ENCODE peak calls at places on chromosome X, in four cellular contexts. U is K562, W is HepG2, E is GM12878. V is an unnamed sample.

GRCh38 chrX:119417376-119417775 is 18.2 kb downstream of the SLC25A43 start:
- DNase-seq in U (no peak), W (no peak), E (no peak), V (no peak)

GRCh38 chrX:57368158-57368557 is 81.7 kb downstream of the FAAH2 start:
- DNase-seq in U (no peak), W (no peak), E (no peak), V (no peak)

GRCh38 chrX:102808336-102808735 is 87.8 kb downstream of the GPRASP3 start:
- DNase-seq in U (no peak), W (no peak), E (no peak), V (no peak)

GRCh38 chrX:84453351-84454246 is 48.7 kb downstream of the HDX start:
- DNase-seq in U (no peak), W (no peak), E (no peak), V (no peak)

GRCh38 chrX:13855689-13856425 is 39.0 kb upstream of the GPM6B start:
- DNase-seq in U (no peak), W (no peak), E (no peak), V (no peak)

GRCh38 chrX:119885554-119886428 is 9.9 kb upstream of the AKAP14 start:
- DNase-seq in U (peak; percentile 38), W (peak; percentile 98), E (no peak), V (no peak)

GRCh38 chrX:135410861-135411627 is 10.7 kb upstream of the SMIM10L2A start:
- DNase-seq in U (no peak), W (no peak), E (no peak), V (no peak)

GRCh38 chrX:104195489-104196084 is 29.3 kb downstream of the FAM199X start:
- DNase-seq in U (peak; percentile 12), W (peak; percentile 3), E (no peak), V (no peak)

GRCh38 chrX:69038826-69039225 is 126.4 kb downstream of the PJA1 start:
- DNase-seq in U (no peak), W (no peak), E (no peak), V (no peak)

GRCh38 chrX:116290359-116290758 is 119.8 kb downstream of the AGTR2 start:
- DNase-seq in U (no peak), W (no peak), E (no peak), V (no peak)

GRCh38 chrX:148567229-148567628 is 66.8 kb downstream of the AFF2 start:
- DNase-seq in U (peak; percentile 19), W (no peak), E (no peak), V (no peak)

GRCh38 chrX:87728024-87728423 is 210.4 kb downstream of the KLHL4 start:
- DNase-seq in U (peak; percentile 5), W (no peak), E (no peak), V (no peak)

GRCh38 chrX:133249659-133250058 is 31.5 kb upstream of the TFDP3 start:
- DNase-seq in U (no peak), W (no peak), E (no peak), V (no peak)

GRCh38 chrX:1205681-1206611 is 6.5 kb downstream of the CRLF2 start:
- DNase-seq in U (no peak), W (no peak), E (no peak), V (no peak)

GRCh38 chrX:39518451-39519212 is 579.1 kb downstream of the BCOR start:
- DNase-seq in U (no peak), W (no peak), E (no peak), V (no peak)

GRCh38 chrX:101619336-101619735 is 1.5 kb upstream of the ARMCX6 start:
- DNase-seq in U (peak; percentile 44), W (peak; percentile 12), E (no peak), V (peak; percentile 31)

GRCh38 chrX:34918856-34919255 is 23.7 kb upstream of the FAM47B start:
- DNase-seq in U (no peak), W (peak; percentile 9), E (no peak), V (peak; percentile 11)

GRCh38 chrX:54920610-54921426 is at the start of gene TRO:
- DNase-seq in U (no peak), W (no peak), E (no peak), V (peak; percentile 56)

GRCh38 chrX:44651347-44651746 is 108.7 kb upstream of the FUNDC1 start:
- DNase-seq in U (no peak), W (no peak), E (no peak), V (peak; percentile 12)

GRCh38 chrX:152941328-152942111 is 43.7 kb downstream of the ZNF185 start:
- DNase-seq in U (peak; percentile 93), W (peak; percentile 63), E (peak; percentile 69), V (peak; percentile 84)

GRCh38 chrX:119826399-119826959 is 26.3 kb downstream of the UPF3B start:
- DNase-seq in U (no peak), W (peak; percentile 76), E (no peak), V (no peak)

GRCh38 chrX:37690123-37690522 is 4.5 kb downstream of the XK start:
- DNase-seq in U (no peak), W (no peak), E (no peak), V (no peak)

GRCh38 chrX:23332101-23332887 is 2.4 kb upstream of the PTCHD1 start:
- DNase-seq in U (no peak), W (no peak), E (no peak), V (peak; percentile 15)

GRCh38 chrX:1401611-1402430 is 9.9 kb upstream of the SLC25A6 start:
- DNase-seq in U (no peak), W (no peak), E (no peak), V (no peak)

GRCh38 chrX:148933881-148934280 is 433.5 kb downstream of the AFF2 start:
- DNase-seq in U (no peak), W (no peak), E (no peak), V (no peak)

GRCh38 chrX:136725446-136726104 is 55.2 kb downstream of the ARHGEF6 start:
- DNase-seq in U (no peak), W (no peak), E (no peak), V (no peak)

GRCh38 chrX:46328133-46328532 is 217.1 kb downstream of the ZNF674 start:
- DNase-seq in U (no peak), W (no peak), E (no peak), V (no peak)

GRCh38 chrX:12887767-12888166 is 18.7 kb upstream of the TLR8 start:
- DNase-seq in U (no peak), W (no peak), E (no peak), V (no peak)

GRCh38 chrX:39258331-39258730 is 457.1 kb downstream of the MID1IP1 start:
- DNase-seq in U (peak; percentile 15), W (no peak), E (no peak), V (no peak)

GRCh38 chrX:78092296-78092695 is 11.8 kb upstream of the PGK1 start:
- DNase-seq in U (no peak), W (peak; percentile 12), E (peak; percentile 37), V (peak; percentile 29)

GRCh38 chrX:13419918-13420317 is 100.1 kb upstream of the ATXN3L start:
- DNase-seq in U (no peak), W (no peak), E (no peak), V (no peak)

GRCh38 chrX:30888526-30889146 is 418 bp downstream of the TAB3 start:
- DNase-seq in U (peak; percentile 40), W (no peak), E (no peak), V (peak; percentile 13)

DNA sequence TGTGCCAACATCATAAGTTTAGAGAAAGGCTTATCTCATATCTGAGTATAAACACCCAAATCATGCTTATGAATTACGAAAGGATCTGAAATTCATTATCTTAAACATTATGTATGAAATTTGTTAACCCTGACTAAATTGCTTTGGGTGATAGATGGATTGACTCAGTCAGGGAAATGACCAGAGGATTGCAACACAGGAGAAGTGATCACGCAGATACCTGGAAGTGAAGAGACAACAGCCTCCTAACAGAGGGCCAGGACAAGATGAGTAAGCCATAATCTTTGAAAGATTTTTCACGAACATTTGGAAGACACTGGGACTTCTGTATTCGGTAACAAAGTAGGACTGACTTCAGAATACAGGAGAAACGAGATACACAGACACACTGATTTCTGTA is 363.4 kb downstream of the DMD start:
- DNase-seq in U (no peak), W (no peak), E (no peak), V (no peak)
- TF ChIP-seq CTCF in U (no peak), W (no peak), E (no peak), V (no peak)

GRCh38 chrX:121902463-121902862 is 855.1 kb downstream of the GLUD2 start:
- DNase-seq in U (no peak), W (no peak), E (peak; percentile 12), V (no peak)
- TF ChIP-seq MAX in U (no peak), W (no peak), E (no peak), V (no peak)

DNA sequence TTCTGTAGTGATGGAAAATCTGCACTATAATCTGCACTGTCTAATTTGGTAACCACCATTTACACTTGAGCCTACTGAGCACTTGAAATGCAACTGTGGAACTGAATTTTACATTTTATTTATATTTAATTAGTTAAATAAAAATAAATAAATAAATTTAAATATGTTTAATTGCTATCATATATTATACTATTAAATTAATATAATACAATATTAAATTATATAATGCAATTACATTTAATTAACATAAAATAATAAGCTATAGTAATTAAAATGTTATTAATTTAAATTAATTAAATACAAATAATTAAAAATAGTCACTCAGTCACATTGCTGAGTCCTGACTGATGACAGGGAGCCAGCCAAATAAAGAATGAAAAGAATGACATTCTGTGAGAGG is 170.2 kb upstream of the F9 start:
- DNase-seq in U (no peak), W (no peak), E (no peak), V (no peak)
- TF ChIP-seq CBFB in U (no peak), W (no peak), E (no peak), V (no peak)

DNA sequence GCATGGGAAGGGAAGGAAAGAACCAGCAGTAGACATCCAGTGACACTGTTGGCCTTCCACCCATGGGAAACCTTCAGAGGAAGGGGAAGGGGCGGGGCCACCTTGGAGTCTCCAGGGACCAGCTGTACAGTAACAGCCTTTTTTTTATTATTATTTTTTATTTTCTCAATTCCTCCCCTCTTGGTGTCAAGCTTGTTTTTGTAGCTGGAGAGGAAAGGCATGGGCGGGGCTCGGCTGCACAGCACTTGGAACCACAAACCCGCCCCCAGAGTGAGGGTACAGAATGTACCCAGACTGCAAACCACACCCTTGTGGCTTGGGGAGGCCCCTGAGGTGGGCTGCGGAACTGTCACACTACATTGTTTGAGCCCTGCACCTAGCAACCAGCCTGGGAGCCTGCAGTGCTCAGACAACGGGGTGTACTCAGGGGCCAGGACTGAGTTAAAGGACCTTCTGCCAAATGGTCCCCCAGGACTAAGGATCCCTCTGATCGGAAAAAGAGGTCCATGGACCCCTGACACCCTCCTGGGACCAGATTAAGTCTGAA is 45.7 kb downstream of the PRPS1 start:
- DNase-seq in U (peak; percentile 50), W (no peak), E (peak; percentile 79), V (no peak)
- TF ChIP-seq CTCF in U (no peak), W (no peak), E (no peak), V (no peak)

GRCh38 chrX:85493821-85494220 is 114.4 kb upstream of the POF1B start:
- DNase-seq in U (no peak), W (no peak), E (no peak), V (no peak)
- TF ChIP-seq MAX in U (no peak), W (no peak), E (no peak), V (no peak)

GRCh38 chrX:141928432-141928831 is 24.7 kb downstream of the MAGEC1 start:
- DNase-seq in U (no peak), W (no peak), E (no peak), V (no peak)

DNA sequence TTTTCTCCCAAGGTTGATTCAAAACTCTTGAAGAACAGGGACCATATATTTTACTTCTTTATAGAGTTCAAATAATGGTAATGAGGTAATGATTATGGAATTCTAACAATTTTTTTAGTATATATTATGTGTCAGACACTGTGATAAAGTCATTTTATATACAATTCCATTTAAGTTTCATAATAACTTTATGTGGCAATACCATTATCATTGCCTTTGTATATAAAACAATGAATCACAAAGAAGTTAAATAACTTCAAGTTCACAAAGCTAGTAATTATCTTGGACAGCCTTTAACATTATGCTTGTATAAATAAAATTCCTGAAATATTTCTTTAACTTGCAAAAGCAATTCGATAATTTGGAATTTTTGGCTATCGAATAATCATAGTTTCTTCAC is 20.6 kb downstream of the MAGEC1 start:
- DNase-seq in U (no peak), W (no peak), E (no peak), V (no peak)
- TF ChIP-seq CBFB in U (no peak), W (no peak), E (no peak), V (no peak)

V was measured in WTC11.